ENCODE peak calls at places on chromosomes 6 and 20, in five cellular contexts. D is neural crest cell, T is ovary, A is uterus, L is OCI-LY7. S is an unnamed sample.
A peak's percentile ranks its signal among the peaks of the same experiment; 100 is the strongest.

GRCh38 chr20:18188446-18188845 is 50.8 kb downstream of the KAT14 start:
- DNase-seq in D (no peak), T (no peak), A (no peak), L (no peak), S (no peak)

GRCh38 chr6:74705451-74705850 is 500.4 kb downstream of the COL12A1 start:
- DNase-seq in D (no peak), T (no peak), A (no peak), L (no peak), S (no peak)

GRCh38 chr6:157302761-157303160 is 20.6 kb downstream of the TMEM242 start:
- DNase-seq in D (no peak), T (no peak), A (no peak), L (no peak), S (no peak)

GRCh38 chr6:152969688-152970418 is 13.0 kb downstream of the FBXO5 start:
- DNase-seq in D (no peak), T (no peak), A (no peak), L (no peak), S (no peak)

GRCh38 chr20:22825076-22825475 is 210.0 kb upstream of the SSTR4 start:
- DNase-seq in D (no peak), T (no peak), A (no peak), L (no peak), S (no peak)

GRCh38 chr20:59820204-59821041 is 113.0 kb downstream of the SYCP2 start:
- DNase-seq in D (no peak), T (peak; percentile 21), A (no peak), L (no peak), S (peak; percentile 58)

GRCh38 chr6:109526905-109527628 is 44.0 kb upstream of the ZBTB24 start:
- DNase-seq in D (peak; percentile 65), T (no peak), A (peak; percentile 19), L (peak; percentile 76), S (no peak)

GRCh38 chr6:31083742-31084354 is 28.5 kb downstream of the C6orf15 start:
- DNase-seq in D (peak; percentile 53), T (no peak), A (no peak), L (peak; percentile 58), S (no peak)

GRCh38 chr6:143962644-143962929 is 45.5 kb downstream of the PLAGL1 start:
- DNase-seq in D (no peak), T (no peak), A (peak; percentile 34), L (no peak), S (no peak)
- TF ChIP-seq CTCF in D (peak; percentile 74), T (no peak), A (peak; percentile 49), L (no peak), S (peak; percentile 44)

GRCh38 chr6:47810885-47811284 is 29.1 kb downstream of the OPN5 start:
- DNase-seq in D (no peak), T (no peak), A (no peak), L (peak; percentile 4), S (no peak)
- TF ChIP-seq CTCF in D (no peak), T (no peak), A (no peak), L (peak; percentile 36), S (no peak)

GRCh38 chr6:166862287-166862977 is 93.9 kb downstream of the RNASET2 start:
- DNase-seq in D (peak; percentile 62), T (peak; percentile 19), A (no peak), L (no peak), S (no peak)
- TF ChIP-seq CTCF in D (peak; percentile 25), T (no peak), A (no peak), L (no peak), S (no peak)

GRCh38 chr6:144931172-144932035 is 646.3 kb downstream of the UTRN start:
- DNase-seq in D (peak; percentile 29), T (no peak), A (no peak), L (peak; percentile 14), S (no peak)
- TF ChIP-seq CTCF in D (peak; percentile 78), T (peak; percentile 15), A (no peak), L (peak; percentile 76), S (peak; percentile 28)

DNA sequence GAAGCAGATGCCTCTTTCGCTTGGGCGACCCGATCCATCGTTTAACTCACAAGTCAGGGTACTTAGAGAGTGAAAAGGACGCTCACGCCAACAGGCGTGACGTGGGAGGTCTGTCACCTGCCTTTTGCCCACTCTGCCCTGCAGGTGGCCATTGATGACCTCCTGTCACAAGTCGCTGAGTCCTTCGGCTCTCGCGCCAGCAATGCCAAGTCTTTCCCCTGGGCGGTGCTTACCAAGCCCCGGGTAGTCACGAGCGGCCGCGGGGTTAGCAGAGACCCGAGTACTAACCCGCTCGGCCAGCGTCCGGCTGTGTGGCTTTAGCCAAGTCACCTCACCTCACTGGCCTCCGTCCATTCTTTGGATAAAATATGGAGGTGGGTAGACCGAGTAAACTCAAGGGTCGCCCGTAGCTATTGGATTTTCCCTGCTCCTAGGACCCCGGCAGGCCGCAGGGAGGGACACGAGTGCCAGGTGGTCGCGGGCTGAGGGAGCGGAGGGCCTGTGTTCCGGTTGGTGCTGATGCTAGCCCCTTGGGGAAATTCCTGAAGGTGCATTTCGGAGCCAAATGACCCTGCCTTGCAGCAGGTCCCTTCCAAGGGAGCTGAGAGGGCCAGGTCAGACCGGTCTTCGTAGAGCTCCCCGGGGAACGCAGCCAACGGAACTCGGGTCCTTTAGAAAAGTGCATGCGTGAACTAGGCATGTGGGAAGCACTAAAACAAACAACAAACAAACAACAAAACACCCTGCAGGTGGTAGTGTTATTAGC is 668 bp downstream of the PKIB start:
- DNase-seq in D (peak; percentile 5), T (no peak), A (no peak), L (no peak), S (no peak)
- TF ChIP-seq CTCF in D (no peak), T (no peak), A (no peak), L (no peak), S (no peak)

GRCh38 chr6:44245391-44245911 is 1.4 kb upstream of the HSP90AB1 start:
- DNase-seq in D (no peak), T (no peak), A (no peak), L (no peak), S (no peak)

GRCh38 chr6:44247338-44248302 is 719 bp downstream of the HSP90AB1 start:
- DNase-seq in D (no peak), T (peak; percentile 63), A (peak; percentile 75), L (peak; percentile 74), S (no peak)

GRCh38 chr6:44248579-44248978 is 1.7 kb downstream of the HSP90AB1 start:
- DNase-seq in D (no peak), T (no peak), A (no peak), L (no peak), S (no peak)

GRCh38 chr6:44246663-44247337 is at the start of gene HSP90AB1:
- DNase-seq in D (peak; percentile 92), T (peak; percentile 94), A (peak; percentile 98), L (peak; percentile 99), S (peak; percentile 98)

GRCh38 chr6:44245912-44246662 is 814 bp upstream of the HSP90AB1 start:
- DNase-seq in D (peak; percentile 91), T (peak; percentile 92), A (peak; percentile 86), L (peak; percentile 90), S (peak; percentile 88)
- TF ChIP-seq CTCF in D (no peak), T (no peak), A (no peak), L (peak; percentile 74), S (peak; percentile 62)

GRCh38 chr6:113344969-113345368 is 512.2 kb upstream of the MARCKS start:
- DNase-seq in D (no peak), T (no peak), A (no peak), L (no peak), S (no peak)
- TF ChIP-seq CTCF in D (no peak), T (no peak), A (no peak), L (no peak), S (no peak)

DNA sequence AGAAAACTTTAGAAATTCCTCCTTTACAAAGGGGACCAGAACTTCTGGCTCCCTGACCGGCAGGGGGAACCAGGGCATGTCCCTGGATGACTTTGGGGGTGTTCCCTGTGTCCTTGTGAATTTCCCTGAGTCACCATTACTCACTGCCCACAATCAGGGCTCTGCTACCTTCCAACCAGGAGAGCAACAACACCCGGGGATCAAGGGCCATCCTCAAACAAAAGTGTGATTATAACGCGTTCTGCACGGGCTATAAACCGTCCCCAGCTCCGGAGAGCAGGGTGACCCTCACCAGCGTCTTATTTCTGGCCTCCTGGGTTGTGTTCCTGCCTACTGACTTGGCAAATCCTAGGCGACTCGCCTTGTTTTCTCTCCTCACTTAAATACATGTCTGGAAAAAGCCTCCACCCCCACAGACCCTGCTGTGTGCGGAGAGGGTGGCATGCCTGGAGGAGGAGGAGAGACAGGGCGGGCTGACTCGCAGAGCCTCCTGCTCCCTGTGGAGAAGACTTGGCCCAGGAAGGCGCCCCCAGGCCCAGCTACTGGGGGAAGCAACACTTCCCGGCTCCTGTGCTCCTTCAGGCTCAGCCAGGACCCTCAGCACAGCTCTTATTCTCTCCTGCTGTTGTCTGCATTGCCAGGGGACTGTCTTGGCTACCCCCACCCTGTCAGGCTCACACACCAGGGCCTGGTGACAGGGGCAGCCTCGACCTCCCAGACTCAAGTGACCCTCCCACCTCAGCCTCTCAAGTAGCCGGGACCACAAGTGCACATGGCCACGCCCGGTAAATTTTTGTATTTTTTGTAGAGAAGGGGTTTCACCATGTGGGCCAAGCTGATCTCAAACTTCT is 54.1 kb downstream of the FGD2 start:
- DNase-seq in D (peak; percentile 39), T (peak; percentile 76), A (peak; percentile 84), L (no peak), S (peak; percentile 83)
- TF ChIP-seq CTCF in D (peak; percentile 59), T (peak; percentile 47), A (peak; percentile 65), L (no peak), S (no peak)

GRCh38 chr6:28597924-28598323 is 72.2 kb downstream of the GPX5 start:
- DNase-seq in D (no peak), T (no peak), A (no peak), L (no peak), S (no peak)
- TF ChIP-seq CTCF in D (no peak), T (no peak), A (no peak), L (no peak), S (no peak)

GRCh38 chr20:4766631-4767030 is 44.9 kb downstream of the PRND start:
- DNase-seq in D (no peak), T (no peak), A (no peak), L (no peak), S (no peak)
- TF ChIP-seq CTCF in D (no peak), T (no peak), A (no peak), L (no peak), S (no peak)